ENCODE peak calls at places on chromosomes 4 and X, in five cellular contexts. S is H9, J is IMR-90, K is neuronal stem cell, P is trophoblast cell. I is an unnamed sample.
A peak's percentile ranks its signal among the peaks of the same experiment; 100 is the strongest.

GRCh38 chr4:102935716-102936115 is 66.9 kb downstream of the CISD2 start:
- DNase-seq in S (no peak), J (no peak), K (no peak), P (no peak), I (no peak)

GRCh38 chrX:110511238-110511637 is 152.6 kb downstream of the RTL9 start:
- DNase-seq in S (no peak), J (no peak), K (no peak), P (no peak), I (no peak)

GRCh38 chr4:111066887-111067286 is 444.0 kb upstream of the PITX2 start:
- DNase-seq in S (no peak), J (peak; percentile 39), K (no peak), P (no peak), I (peak; percentile 43)

GRCh38 chr4:70688795-70689231 is 481 bp downstream of the UTP3 start:
- DNase-seq in S (no peak), J (no peak), K (no peak), P (no peak), I (no peak)

GRCh38 chr4:149531861-149532260 is 283.8 kb downstream of the IQCM start:
- DNase-seq in S (no peak), J (peak; percentile 26), K (no peak), P (no peak), I (peak; percentile 5)

GRCh38 chr4:188032583-188032982 is 37.0 kb downstream of the ZFP42 start:
- DNase-seq in S (peak; percentile 66), J (no peak), K (peak; percentile 51), P (no peak), I (no peak)

GRCh38 chr4:85909851-85910250 is 434.9 kb downstream of the ARHGAP24 start:
- DNase-seq in S (no peak), J (no peak), K (no peak), P (no peak), I (no peak)

GRCh38 chr4:110139106-110139505 is 59.3 kb downstream of the ELOVL6 start:
- DNase-seq in S (no peak), J (no peak), K (no peak), P (no peak), I (no peak)

GRCh38 chrX:11151799-11152591 is 40.9 kb downstream of the HCCS start:
- DNase-seq in S (no peak), J (no peak), K (no peak), P (no peak), I (no peak)

GRCh38 chr4:1656132-1656531 is 28.0 kb downstream of the FAM53A start:
- DNase-seq in S (no peak), J (no peak), K (no peak), P (no peak), I (no peak)

GRCh38 chr4:169024762-169025161 is 14.7 kb upstream of the CBR4 start:
- DNase-seq in S (no peak), J (peak; percentile 59), K (no peak), P (no peak), I (peak; percentile 49)

GRCh38 chr4:152309418-152309817 is 226.5 kb downstream of the FBXW7 start:
- DNase-seq in S (no peak), J (no peak), K (no peak), P (no peak), I (no peak)

GRCh38 chrX:41870719-41871151 is 52.6 kb downstream of the CASK start:
- DNase-seq in S (no peak), J (no peak), K (no peak), P (no peak), I (no peak)

GRCh38 chr4:139191373-139191772 is 14.4 kb upstream of the ELF2 start:
- DNase-seq in S (no peak), J (no peak), K (no peak), P (no peak), I (no peak)

GRCh38 chr4:1403591-1404572 is 2.4 kb downstream of the NKX1-1 start:
- DNase-seq in S (peak; percentile 50), J (no peak), K (no peak), P (no peak), I (no peak)

GRCh38 chr4:141706445-141706844 is 70.1 kb downstream of the IL15 start:
- DNase-seq in S (no peak), J (no peak), K (no peak), P (no peak), I (no peak)

GRCh38 chr4:176790398-176790797 is 2.3 kb downstream of the VEGFC start:
- DNase-seq in S (no peak), J (no peak), K (no peak), P (no peak), I (no peak)

GRCh38 chr4:176789955-176790354 is 2.8 kb downstream of the VEGFC start:
- DNase-seq in S (no peak), J (peak; percentile 81), K (no peak), P (no peak), I (peak; percentile 76)

GRCh38 chr4:176784816-176785215 is 7.9 kb downstream of the VEGFC start:
- DNase-seq in S (no peak), J (peak; percentile 66), K (no peak), P (no peak), I (peak; percentile 77)

GRCh38 chr4:176788971-176789370 is 3.8 kb downstream of the VEGFC start:
- DNase-seq in S (no peak), J (no peak), K (no peak), P (no peak), I (no peak)

DNA sequence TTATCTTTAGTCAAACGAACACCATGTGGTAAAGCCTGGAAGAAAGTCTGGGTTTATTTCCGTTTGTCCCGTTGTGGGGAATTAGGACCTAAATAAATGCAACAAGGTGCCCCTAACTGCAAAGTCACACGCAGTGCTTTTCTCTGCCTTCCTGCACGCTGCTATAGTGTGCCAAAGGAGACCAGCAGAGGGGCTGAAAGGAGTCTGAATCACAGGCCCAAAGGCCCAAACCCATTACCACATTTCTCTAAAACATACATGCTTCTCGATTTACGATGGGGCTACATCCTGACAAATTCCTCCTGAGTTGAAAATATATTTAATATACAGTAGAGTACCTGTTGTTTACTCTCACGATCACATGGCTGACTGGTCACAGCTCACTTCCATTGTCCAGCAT is 4.5 kb downstream of the VEGFC start:
- DNase-seq in S (no peak), J (no peak), K (no peak), P (no peak), I (no peak)
- H2AFZ ChIP-seq in S (no peak overlapping the region), J (no peak overlapping the region), K (peak overlapping the region; percentile 53), P (no peak overlapping the region), I (no peak overlapping the region)

GRCh38 chr4:177441803-177442622 is at the start of gene AGA:
- DNase-seq in S (peak; percentile 94), J (peak; percentile 93), K (peak; percentile 86), P (peak; percentile 92), I (peak; percentile 94)
- H4K91ac ChIP-seq in S (no peak within 1 kb of the TSS), J (peak within 1 kb of the TSS; percentile 98), K (peak within 1 kb of the TSS; percentile 95), P (peak within 1 kb of the TSS; percentile 99), I (peak within 1 kb of the TSS; percentile 92)

DNA sequence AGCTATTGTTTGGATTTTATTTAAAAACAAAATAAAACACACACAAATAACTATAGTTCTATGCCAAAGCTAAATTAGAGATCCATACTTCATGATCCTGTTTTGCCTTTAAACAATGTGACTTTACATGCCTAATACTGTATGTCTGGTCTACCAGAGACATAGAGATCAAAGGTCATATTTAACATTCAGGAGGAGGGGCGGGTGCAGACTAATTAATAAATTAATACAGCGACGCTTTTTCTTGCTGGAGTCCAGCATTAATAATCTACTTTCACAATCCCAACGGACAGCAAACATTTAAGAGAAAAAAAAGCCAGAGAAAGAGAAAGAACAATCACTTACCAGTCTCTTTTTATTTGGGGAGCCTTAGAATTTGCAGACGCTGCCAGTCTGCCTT is 533 bp downstream of the CXXC4 start:
- DNase-seq in S (no peak), J (no peak), K (no peak), P (no peak), I (no peak)
- H2AFZ ChIP-seq in S (no peak overlapping the region), J (no peak overlapping the region), K (peak overlapping the region; percentile 21), P (no peak overlapping the region), I (no peak overlapping the region)

GRCh38 chr4:24330198-24330972 is 254.0 kb downstream of the DHX15 start:
- DNase-seq in S (no peak), J (no peak), K (no peak), P (no peak), I (no peak)

GRCh38 chr4:24322986-24323385 is 261.4 kb downstream of the DHX15 start:
- DNase-seq in S (no peak), J (no peak), K (no peak), P (no peak), I (no peak)

GRCh38 chr4:24328300-24328699 is 256.1 kb downstream of the DHX15 start:
- DNase-seq in S (no peak), J (no peak), K (peak; percentile 42), P (no peak), I (no peak)

DNA sequence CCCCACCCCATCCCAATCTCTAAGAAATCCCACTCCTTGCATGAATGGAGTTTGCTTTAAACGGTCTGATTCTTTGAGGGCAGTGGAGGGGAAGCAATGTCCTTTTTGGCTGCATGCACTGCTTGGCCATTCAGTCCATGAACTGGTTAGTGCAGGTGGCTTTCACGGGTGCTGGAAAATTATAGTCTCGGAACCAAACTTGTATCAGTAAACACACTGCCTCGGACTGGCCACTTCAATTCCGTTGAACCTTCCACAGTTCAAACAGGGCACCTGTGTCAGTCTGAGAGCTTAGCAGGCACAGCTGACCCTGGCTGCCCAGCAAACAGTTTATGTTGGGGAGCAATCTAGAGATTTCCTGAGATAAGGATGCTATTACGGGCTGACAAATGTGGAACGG is 255.6 kb downstream of the DHX15 start:
- DNase-seq in S (no peak), J (no peak), K (peak; percentile 65), P (no peak), I (no peak)
- H4K91ac ChIP-seq in S (no peak overlapping the region), J (no peak overlapping the region), K (no peak overlapping the region), P (no peak overlapping the region), I (no peak overlapping the region)

GRCh38 chrX:38890963-38891362 is 89.7 kb downstream of the MID1IP1 start:
- DNase-seq in S (no peak), J (no peak), K (no peak), P (no peak), I (no peak)

GRCh38 chrX:38893441-38893840 is 92.2 kb downstream of the MID1IP1 start:
- DNase-seq in S (no peak), J (peak; percentile 9), K (no peak), P (no peak), I (no peak)

GRCh38 chrX:38890326-38890725 is 89.1 kb downstream of the MID1IP1 start:
- DNase-seq in S (no peak), J (no peak), K (no peak), P (no peak), I (no peak)

GRCh38 chrX:38895775-38896174 is 94.5 kb downstream of the MID1IP1 start:
- DNase-seq in S (no peak), J (no peak), K (no peak), P (no peak), I (no peak)

GRCh38 chrX:38891641-38892413 is 90.6 kb downstream of the MID1IP1 start:
- DNase-seq in S (no peak), J (peak; percentile 75), K (no peak), P (no peak), I (peak; percentile 10)
- H2AFZ ChIP-seq in S (no peak overlapping the region), J (peak overlapping the region; percentile 78), K (no peak overlapping the region), P (no peak overlapping the region), I (no peak overlapping the region)